ENCODE peak calls at places on chromosomes 2 and 18, in four cellular contexts. W is astrocyte of the spinal cord, G is A549, B is colonic mucosa. J is an unnamed sample.

GRCh38 chr2:241501551-241501950 is 6.8 kb downstream of the STK25 start:
- DNase-seq in G (no peak), W (no peak), B (no peak), J (no peak)

GRCh38 chr2:20609349-20609994 is 41.4 kb downstream of the HS1BP3 start:
- DNase-seq in G (no peak), W (peak; percentile 72), B (no peak), J (no peak)

GRCh38 chr18:79616651-79617518 is 62.7 kb upstream of the CTDP1 start:
- DNase-seq in G (no peak), B (no peak), W (peak; percentile 13), J (no peak)

GRCh38 chr2:234422242-234422641 is 74.6 kb downstream of the ARL4C start:
- DNase-seq in B (no peak), W (peak; percentile 86), G (peak; percentile 85), J (no peak)

GRCh38 chr18:63366270-63366990 is 576 bp downstream of the KDSR start:
- DNase-seq in W (peak; percentile 70), G (peak; percentile 68), B (peak; percentile 77), J (no peak)

GRCh38 chr2:236642584-236643291 is 73.1 kb downstream of the ACKR3 start:
- DNase-seq in B (peak; percentile 58), W (peak; percentile 97), G (peak; percentile 26), J (peak; percentile 86)

GRCh38 chr2:173239644-173240043 is 115.0 kb upstream of the CDCA7 start:
- DNase-seq in W (no peak), G (no peak), B (no peak), J (no peak)

GRCh38 chr2:239731422-239731821 is 293.7 kb downstream of the NDUFA10 start:
- DNase-seq in B (no peak), G (no peak), W (no peak), J (no peak)

GRCh38 chr2:85397925-85398331 is 12.2 kb downstream of the CAPG start:
- DNase-seq in G (no peak), W (no peak), B (peak; percentile 15), J (no peak)

GRCh38 chr18:77223653-77224052 is 26.0 kb upstream of the GALR1 start:
- DNase-seq in B (no peak), W (peak; percentile 54), G (no peak), J (no peak)

GRCh38 chr2:71380665-71381064 is 49.1 kb downstream of the ZNF638 start:
- DNase-seq in G (no peak), B (no peak), W (no peak), J (no peak)

GRCh38 chr2:101850450-101850849 is 141.3 kb upstream of the IL1R2 start:
- DNase-seq in W (no peak), B (no peak), G (no peak), J (no peak)

GRCh38 chr2:207093234-207093633 is 72.5 kb downstream of the KLF7 start:
- DNase-seq in G (no peak), B (no peak), W (no peak), J (no peak)

GRCh38 chr2:128783193-128783671 is 464.6 kb upstream of the HS6ST1 start:
- DNase-seq in B (peak; percentile 7), W (no peak), G (no peak), J (peak; percentile 75)

GRCh38 chr2:128520787-128521186 is 202.1 kb upstream of the HS6ST1 start:
- DNase-seq in B (no peak), G (no peak), W (no peak), J (no peak)

GRCh38 chr2:214410128-214410775 is 602 bp upstream of the VWC2L start:
- DNase-seq in G (no peak), W (no peak), B (no peak), J (no peak)

GRCh38 chr2:231752056-231752455 is 29.0 kb downstream of the PDE6D start:
- DNase-seq in B (no peak), W (peak; percentile 3), G (no peak), J (no peak)

GRCh38 chr2:239471011-239471792 is 70.4 kb upstream of the HDAC4 start:
- DNase-seq in B (no peak), W (no peak), G (no peak), J (peak; percentile 71)

GRCh38 chr2:85503611-85504433 is 35.1 kb upstream of the MAT2A start:
- DNase-seq in B (no peak), W (peak; percentile 45), G (no peak), J (no peak)

GRCh38 chr2:159792036-159792435 is 6.0 kb downstream of the CD302 start:
- DNase-seq in B (no peak), G (no peak), W (no peak), J (no peak)

GRCh38 chr2:217712431-217712830 is 290.4 kb downstream of the TNS1 start:
- DNase-seq in W (no peak), B (no peak), G (no peak), J (no peak)

DNA sequence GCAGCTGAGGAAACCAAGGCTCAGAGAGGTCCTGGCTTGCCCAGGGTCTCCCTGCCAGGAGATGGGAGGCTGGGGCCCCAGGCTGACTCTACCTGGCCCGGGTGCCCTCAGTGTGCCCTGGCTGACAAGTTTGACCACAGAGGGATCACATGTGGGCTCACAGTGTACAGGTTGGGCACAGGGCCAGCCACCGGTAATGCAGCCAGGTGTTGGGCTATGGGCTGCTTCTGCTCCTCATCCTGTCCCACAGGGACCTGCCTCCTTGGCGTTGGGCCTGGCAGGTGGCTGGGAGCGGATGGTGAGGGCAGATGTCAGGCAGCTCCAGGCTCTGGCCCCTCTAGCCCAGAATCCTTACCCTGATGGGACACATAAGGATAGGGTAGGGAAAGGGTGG is 250.5 kb downstream of the LOXHD1 start:
- DNase-seq in W (no peak), G (no peak), B (no peak), J (no peak)
- TF ChIP-seq CTCF in W (no peak), G (no peak), B (no peak), J (no peak)

GRCh38 chr18:623760-624620 is 27.2 kb downstream of the CLUL1 start:
- DNase-seq in W (peak; percentile 72), B (peak; percentile 75), G (peak; percentile 18), J (peak; percentile 88)

GRCh38 chr18:627211-627610 is 30.2 kb upstream of the TYMS start:
- DNase-seq in W (no peak), G (no peak), B (no peak), J (no peak)

GRCh38 chr18:631560-631959 is 25.9 kb upstream of the TYMS start:
- DNase-seq in B (no peak), W (no peak), G (no peak), J (no peak)

GRCh38 chr18:634551-635045 is 22.9 kb upstream of the TYMS start:
- DNase-seq in W (no peak), B (no peak), G (no peak), J (no peak)

GRCh38 chr18:629303-630150 is 27.9 kb upstream of the TYMS start:
- DNase-seq in W (no peak), G (peak; percentile 6), B (no peak), J (no peak)
- TF ChIP-seq CTCF in W (peak; percentile 3), G (no peak), B (no peak), J (peak; percentile 21)

DNA sequence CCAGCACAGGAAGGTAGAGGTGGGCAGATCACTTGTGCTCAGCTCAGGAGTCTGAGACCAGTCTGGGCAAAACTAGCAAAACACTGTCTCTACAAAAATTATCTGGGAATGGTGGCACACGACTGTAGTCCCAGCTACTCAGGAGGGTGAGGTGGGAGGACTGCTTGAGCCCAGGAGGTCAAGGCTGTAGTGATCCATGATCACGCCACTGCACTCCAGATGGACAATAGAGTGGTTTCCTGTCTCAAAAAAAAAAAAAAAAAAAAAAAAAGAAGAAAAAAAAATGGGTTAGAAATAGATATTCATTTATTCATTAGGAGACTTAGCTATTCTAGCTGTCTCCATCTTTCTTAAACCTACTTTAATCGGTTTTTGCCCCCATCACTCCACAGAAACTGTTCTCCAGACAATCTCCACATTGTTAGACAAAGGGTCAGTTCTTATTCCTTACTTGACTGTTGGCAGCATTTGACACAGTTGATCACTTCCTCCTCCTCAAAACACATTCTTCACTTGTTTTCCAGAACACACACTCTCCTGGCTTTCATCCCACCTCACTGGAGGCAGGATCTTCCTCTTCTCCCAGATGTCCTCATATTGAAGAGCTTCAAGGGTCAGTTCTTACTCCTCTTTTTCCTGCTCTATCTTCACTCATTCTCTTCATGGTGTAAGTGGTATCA is 103.1 kb downstream of the DTNB start:
- DNase-seq in B (no peak), G (no peak), W (no peak), J (no peak)
- TF ChIP-seq CTCF in B (no peak), G (no peak), W (no peak), J (no peak)

DNA sequence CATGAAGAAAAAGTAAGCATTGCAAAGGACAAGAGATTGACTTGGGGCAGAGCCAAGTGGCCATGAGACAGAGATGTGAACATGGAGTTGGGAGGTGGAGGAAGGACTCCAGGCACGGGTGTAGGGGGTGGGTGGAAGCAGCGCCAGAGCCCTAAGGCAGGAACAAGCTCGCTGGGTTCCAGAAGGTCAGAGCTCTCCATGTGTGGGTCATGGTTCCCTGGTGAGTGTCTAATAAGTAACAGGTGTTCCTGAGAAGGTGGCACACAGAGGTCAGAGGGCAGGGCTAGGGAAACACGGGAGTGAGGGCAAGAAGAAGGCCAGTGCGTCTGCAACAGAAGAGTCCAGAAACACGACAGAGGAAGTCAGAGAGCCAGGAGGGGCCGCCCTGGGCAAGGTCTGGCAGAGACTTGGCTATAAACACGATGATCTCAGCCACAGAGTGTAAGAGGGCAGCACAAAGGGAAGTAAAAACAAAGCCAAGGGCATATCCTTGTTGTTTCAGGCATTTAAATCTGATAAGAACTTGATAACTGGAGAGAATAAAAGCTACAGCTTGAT is 260.8 kb downstream of the TGIF1 start:
- DNase-seq in B (peak; percentile 89), G (peak; percentile 22), W (no peak), J (no peak)
- TF ChIP-seq CTCF in B (no peak), G (no peak), W (no peak), J (no peak)

GRCh38 chr2:53769318-53769945 is 1.8 kb downstream of the CHAC2 start:
- DNase-seq in W (no peak), B (no peak), G (no peak), J (no peak)

GRCh38 chr2:53770264-53770663 is 2.7 kb downstream of the CHAC2 start:
- DNase-seq in W (no peak), B (no peak), G (no peak), J (no peak)

GRCh38 chr2:53765749-53766148 is 1.9 kb upstream of the CHAC2 start:
- DNase-seq in G (no peak), W (no peak), B (no peak), J (no peak)

GRCh38 chr2:53768233-53768542 is 584 bp downstream of the CHAC2 start:
- DNase-seq in G (peak; percentile 66), B (no peak), W (no peak), J (no peak)

GRCh38 chr2:53767405-53768232 is at the start of gene CHAC2:
- DNase-seq in W (peak; percentile 88), G (peak; percentile 83), B (peak; percentile 91), J (peak; percentile 93)
- TF ChIP-seq CTCF in W (peak; percentile 38), G (no peak), B (peak; percentile 36), J (peak; percentile 43)

J was measured in osteocyte.